ENCODE peak calls at places on chromosomes 13 and 19, in nine cellular contexts. F is IMR-90, S is cardiac muscle cell, V is cardiac fibroblast, J is A549, W is neural progenitor cell, D is psoas muscle, M is AG10803, O is lower lobe of right lung. U is an unnamed sample.

GRCh38 chr19:16585808-16586476 is 13.7 kb upstream of the SLC35E1 start:
- DNase-seq in F (peak; percentile 19), S (no peak), V (no peak), J (no peak), W (no peak), D (no peak), M (no peak), O (no peak), U (no peak)

GRCh38 chr13:53311561-53311960 is 282.9 kb downstream of the OLFM4 start:
- DNase-seq in F (no peak), S (no peak), V (no peak), J (no peak), W (peak; percentile 67), D (no peak), M (no peak), O (no peak), U (no peak)

GRCh38 chr19:34365463-34366401 is 736 bp downstream of the GPI start:
- DNase-seq in F (peak; percentile 32), S (peak; percentile 47), V (peak; percentile 48), J (peak; percentile 60), W (peak; percentile 57), D (peak; percentile 45), M (peak; percentile 32), O (peak; percentile 55), U (peak; percentile 45)

GRCh38 chr19:7266832-7267231 is 27.4 kb downstream of the INSR start:
- DNase-seq in F (no peak), S (no peak), V (no peak), J (no peak), W (no peak), D (no peak), M (no peak), O (peak; percentile 11), U (no peak)

GRCh38 chr13:39108746-39109145 is 70.5 kb downstream of the NHLRC3 start:
- DNase-seq in F (no peak), S (no peak), V (no peak), J (no peak), W (no peak), D (no peak), M (no peak), O (no peak), U (no peak)

GRCh38 chr13:47846886-47847285 is 154.2 kb downstream of the SUCLA2 start:
- DNase-seq in F (no peak), S (no peak), V (no peak), J (no peak), W (no peak), D (no peak), M (no peak), O (no peak), U (no peak)

GRCh38 chr19:50333737-50334617 is 4.8 kb upstream of the KCNC3 start:
- DNase-seq in F (no peak), S (peak; percentile 86), V (no peak), J (peak; percentile 90), W (peak; percentile 86), D (peak; percentile 72), M (no peak), O (peak; percentile 86), U (no peak)

GRCh38 chr13:93262729-93263128 is 36.1 kb downstream of the GPC6 start:
- DNase-seq in F (peak; percentile 85), S (no peak), V (peak; percentile 56), J (peak; percentile 48), W (no peak), D (no peak), M (peak; percentile 77), O (no peak), U (peak; percentile 95)

GRCh38 chr19:38486731-38487336 is 53.3 kb downstream of the RYR1 start:
- DNase-seq in F (no peak), S (no peak), V (no peak), J (no peak), W (no peak), D (no peak), M (no peak), O (no peak), U (no peak)

GRCh38 chr19:19263886-19264487 is 9.1 kb downstream of the TM6SF2 start:
- DNase-seq in F (no peak), S (no peak), V (no peak), J (no peak), W (no peak), D (no peak), M (no peak), O (no peak), U (no peak)

GRCh38 chr19:32828643-32829344 is 40.8 kb downstream of the SLC7A9 start:
- DNase-seq in F (no peak), S (no peak), V (no peak), J (no peak), W (no peak), D (no peak), M (no peak), O (no peak), U (no peak)

GRCh38 chr19:18790566-18791314 is at the start of gene COMP:
- DNase-seq in F (no peak), S (no peak), V (no peak), J (no peak), W (peak; percentile 45), D (no peak), M (no peak), O (no peak), U (no peak)

GRCh38 chr13:87810391-87810801 is 139.2 kb downstream of the SLITRK5 start:
- DNase-seq in F (no peak), S (peak; percentile 7), V (no peak), J (peak; percentile 82), W (peak; percentile 65), D (no peak), M (no peak), O (no peak), U (peak; percentile 3)

GRCh38 chr19:16599655-16600346 is 27.6 kb upstream of the SLC35E1 start:
- DNase-seq in F (no peak), S (no peak), V (no peak), J (no peak), W (no peak), D (no peak), M (no peak), O (no peak), U (no peak)

GRCh38 chr13:50128406-50129048 is 113.3 kb downstream of the KCNRG start:
- DNase-seq in F (no peak), S (no peak), V (no peak), J (no peak), W (peak; percentile 58), D (no peak), M (no peak), O (no peak), U (no peak)

GRCh38 chr13:73914119-73914518 is 220.1 kb downstream of the KLF12 start:
- DNase-seq in F (no peak), S (no peak), V (peak; percentile 79), J (no peak), W (no peak), D (no peak), M (peak; percentile 38), O (no peak), U (peak; percentile 75)

GRCh38 chr19:49058592-49058991 is 1.0 kb upstream of the CGB7 start:
- DNase-seq in F (peak; percentile 25), S (peak; percentile 32), V (no peak), J (peak; percentile 56), W (peak; percentile 29), D (peak; percentile 54), M (peak; percentile 53), O (no peak), U (peak; percentile 32)

GRCh38 chr19:48230555-48231129 is 25.1 kb downstream of the CARD8 start:
- DNase-seq in F (no peak), S (no peak), V (no peak), J (no peak), W (no peak), D (no peak), M (no peak), O (no peak), U (no peak)

GRCh38 chr13:113049521-113049941 is 56.1 kb upstream of the F7 start:
- DNase-seq in F (no peak), S (no peak), V (no peak), J (no peak), W (no peak), D (no peak), M (peak; percentile 40), O (peak; percentile 40), U (no peak)

GRCh38 chr19:10005632-10006334 is 4.5 kb downstream of the COL5A3 start:
- DNase-seq in F (no peak), S (no peak), V (no peak), J (no peak), W (no peak), D (no peak), M (no peak), O (no peak), U (no peak)
- H3K4me3 ChIP-seq in F (no peak overlapping the region), S (no peak overlapping the region), V (no peak overlapping the region), J (no peak overlapping the region), W (no peak overlapping the region), D (peak overlapping the region; percentile 7), M (no peak overlapping the region), O (peak overlapping the region; percentile 14), U (no peak overlapping the region)

GRCh38 chr13:103388839-103389238 is 322.6 kb upstream of the SLC10A2 start:
- DNase-seq in F (no peak), S (no peak), V (no peak), J (no peak), W (no peak), D (no peak), M (no peak), O (no peak), U (no peak)
- TF ChIP-seq CTCF in F (no peak), S (no peak), V (no peak), J (no peak), W (peak; percentile 10), D (no peak), M (no peak), O (no peak), U (no peak)

GRCh38 chr19:4326837-4327251 is 11.8 kb downstream of the STAP2 start:
- DNase-seq in F (no peak), S (peak; percentile 52), V (no peak), J (no peak), W (peak; percentile 85), D (no peak), M (no peak), O (no peak), U (no peak)
- H3K4me3 ChIP-seq in F (no peak overlapping the region), S (no peak overlapping the region), V (no peak overlapping the region), J (no peak overlapping the region), W (peak overlapping the region; percentile 48), D (no peak overlapping the region), M (no peak overlapping the region), O (peak overlapping the region; percentile 55), U (no peak overlapping the region)

DNA sequence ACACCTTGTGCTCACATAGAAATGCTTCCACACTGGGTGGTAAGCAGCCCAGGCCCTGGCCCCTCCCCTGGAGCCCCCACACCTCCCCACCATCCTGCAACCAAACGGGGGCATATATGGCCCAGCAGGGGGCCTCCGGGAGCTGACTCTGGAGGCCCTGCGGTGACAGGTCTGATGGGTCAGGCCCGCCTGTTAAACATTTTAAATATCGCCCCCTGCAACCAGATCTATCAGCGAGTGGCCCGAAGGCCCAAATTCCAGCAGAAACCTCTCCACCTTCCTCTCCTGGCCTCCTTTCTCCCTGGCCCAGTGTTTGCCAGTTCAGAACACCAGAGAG is 48.0 kb upstream of the KATNAL1 start:
- DNase-seq in F (no peak), S (peak; percentile 51), V (no peak), J (no peak), W (peak; percentile 34), D (no peak), M (no peak), O (peak; percentile 67), U (no peak)
- TF ChIP-seq CTCF in F (peak; percentile 23), S (peak; percentile 32), V (peak; percentile 40), J (no peak), W (no peak), D (peak; percentile 48), M (no peak), O (peak; percentile 57), U (no peak)